ENCODE peak calls at places on chromosomes 3 and 15, in ten cellular contexts. I is HS-5; A is stimulated activated naive CD4-positive, alpha-beta T cell; S is EL; J is CD8-positive, alpha-beta T cell; E is MM.1S; D is endothelial cell of umbilical vein; R is heart right ventricle; C is activated CD8-positive, alpha-beta memory T cell treated with anti-CD3 and anti-CD28 coated beads, Interleukin-2, amount 10 ng/mL, durations not matched to agents 7 days and 5 days; U is caudate nucleus. B is an unnamed sample.

GRCh38 chr3:26840272-26840870 is 217.8 kb downstream of the LRRC3B start:
- DNase-seq in I (no peak), A (no peak), S (no peak), J (no peak), E (no peak), D (no peak), R (no peak), C (no peak), U (no peak), B (no peak)

GRCh38 chr15:39466428-39466827 is 114.5 kb upstream of the THBS1 start:
- DNase-seq in I (peak), A (no peak), S (peak), J (no peak), E (no peak), D (no peak), R (peak), C (no peak), U (no peak), B (no peak)

GRCh38 chr15:95918525-95918924 is 412.0 kb upstream of the NR2F2 start:
- DNase-seq in I (no peak), A (no peak), S (no peak), J (no peak), E (no peak), D (no peak), R (no peak), C (no peak), U (no peak), B (no peak)

GRCh38 chr3:196471551-196471950 is 32.0 kb downstream of the RNF168 start:
- DNase-seq in I (peak), A (no peak), S (peak), J (no peak), E (no peak), D (no peak), R (no peak), C (no peak), U (no peak), B (no peak)

GRCh38 chr15:92306662-92307061 is 87.0 kb upstream of the ST8SIA2 start:
- DNase-seq in I (no peak), A (no peak), S (peak), J (no peak), E (no peak), D (no peak), R (no peak), C (no peak), U (no peak), B (no peak)

GRCh38 chr3:10552631-10552943 is 47.2 kb upstream of the ATP2B2 start:
- DNase-seq in I (no peak), A (no peak), S (no peak), J (peak), E (no peak), D (no peak), R (no peak), C (peak), U (no peak), B (no peak)

GRCh38 chr3:127183931-127184869 is 8.7 kb upstream of the PRR23E start:
- DNase-seq in I (no peak), A (no peak), S (no peak), J (no peak), E (no peak), D (no peak), R (no peak), C (no peak), U (no peak), B (no peak)

GRCh38 chr15:61441901-61442300 is 212.8 kb upstream of the RORA start:
- DNase-seq in I (no peak), A (no peak), S (no peak), J (no peak), E (no peak), D (no peak), R (no peak), C (no peak), U (no peak), B (no peak)

GRCh38 chr3:194395201-194395600 is 3.9 kb downstream of the GP5 start:
- DNase-seq in I (no peak), A (no peak), S (no peak), J (no peak), E (no peak), D (peak), R (no peak), C (no peak), U (no peak), B (no peak)

GRCh38 chr15:41512512-41513281 is 930 bp downstream of the LTK start:
- DNase-seq in I (no peak), A (peak), S (no peak), J (no peak), E (no peak), D (no peak), R (no peak), C (no peak), U (no peak), B (no peak)

GRCh38 chr15:59439571-59439970 is 1.6 kb downstream of the FAM81A start:
- DNase-seq in I (no peak), A (no peak), S (no peak), J (no peak), E (no peak), D (no peak), R (no peak), C (no peak), U (no peak), B (no peak)

GRCh38 chr3:73603771-73604171 is 21.0 kb downstream of the PDZRN3 start:
- DNase-seq in I (peak), A (no peak), S (peak), J (no peak), E (no peak), D (no peak), R (no peak), C (no peak), U (no peak), B (no peak)

GRCh38 chr3:123338021-123338619 is 110.8 kb downstream of the ADCY5 start:
- DNase-seq in I (no peak), A (no peak), S (no peak), J (no peak), E (no peak), D (no peak), R (no peak), C (no peak), U (no peak), B (no peak)

GRCh38 chr3:172447611-172448579 is at the start of gene GHSR:
- DNase-seq in I (no peak), A (no peak), S (no peak), J (no peak), E (no peak), D (no peak), R (no peak), C (peak), U (no peak), B (no peak)

GRCh38 chr3:123499316-123499715 is 50.4 kb upstream of the ADCY5 start:
- DNase-seq in I (no peak), A (no peak), S (peak), J (no peak), E (no peak), D (no peak), R (no peak), C (no peak), U (no peak), B (no peak)

GRCh38 chr15:88805031-88805780 is 2.0 kb downstream of the ACAN start:
- DNase-seq in I (no peak), A (no peak), S (no peak), J (no peak), E (peak), D (no peak), R (no peak), C (no peak), U (no peak), B (no peak)

GRCh38 chr15:96422153-96422552 is 91.7 kb downstream of the NR2F2 start:
- DNase-seq in I (no peak), A (no peak), S (no peak), J (no peak), E (no peak), D (no peak), R (no peak), C (no peak), U (no peak), B (no peak)

GRCh38 chr15:58575045-58575786 is 143.4 kb downstream of the LIPC start:
- DNase-seq in I (no peak), A (no peak), S (no peak), J (no peak), E (no peak), D (no peak), R (no peak), C (no peak), U (no peak), B (no peak)

GRCh38 chr15:69719527-69719926 is 266.9 kb downstream of the RPLP1 start:
- DNase-seq in I (no peak), A (no peak), S (no peak), J (peak), E (no peak), D (no peak), R (peak), C (peak), U (no peak), B (no peak)

GRCh38 chr3:197021231-197021630 is 8.4 kb downstream of the MELTF start:
- DNase-seq in I (no peak), A (no peak), S (no peak), J (peak), E (no peak), D (no peak), R (no peak), C (no peak), U (no peak), B (no peak)

GRCh38 chr3:14785207-14786155 is 33.3 kb upstream of the FGD5 start:
- DNase-seq in I (no peak), A (no peak), S (no peak), J (no peak), E (no peak), D (no peak), R (no peak), C (no peak), U (no peak), B (no peak)